ENCODE peak calls at places on chromosome 15, in eight cellular contexts. One of them, this sample, is unnamed.

GRCh38 chr15:61501815-61502214 is 272.7 kb upstream of the RORA start:
- DNase-seq in body of pancreas: no peak
- DNase-seq in kidney: no peak
- DNase-seq in CD8-positive, alpha-beta memory T cell: no peak
- DNase-seq in PC-9: no peak
- DNase-seq in lower lobe of right lung: no peak
- DNase-seq in IMR-90: no peak
- DNase-seq in tibial artery: no peak
- DNase-seq in this sample: no peak

GRCh38 chr15:91710072-91710471 is 143.4 kb upstream of the SLCO3A1 start:
- DNase-seq in tibial artery: no peak
- DNase-seq in IMR-90: no peak
- DNase-seq in lower lobe of right lung: no peak
- DNase-seq in CD8-positive, alpha-beta memory T cell: no peak
- DNase-seq in body of pancreas: no peak
- DNase-seq in PC-9: peak
- DNase-seq in kidney: no peak
- DNase-seq in this sample: no peak

GRCh38 chr15:40906947-40907802 is 12.9 kb downstream of the VPS18 start:
- DNase-seq in lower lobe of right lung: peak
- DNase-seq in PC-9: no peak
- DNase-seq in kidney: peak
- DNase-seq in CD8-positive, alpha-beta memory T cell: peak
- DNase-seq in body of pancreas: peak
- DNase-seq in tibial artery: no peak
- DNase-seq in IMR-90: peak
- DNase-seq in this sample: no peak

GRCh38 chr15:38623744-38624143 is 59.1 kb upstream of the RASGRP1 start:
- DNase-seq in kidney: no peak
- DNase-seq in lower lobe of right lung: no peak
- DNase-seq in tibial artery: no peak
- DNase-seq in CD8-positive, alpha-beta memory T cell: no peak
- DNase-seq in body of pancreas: no peak
- DNase-seq in PC-9: no peak
- DNase-seq in IMR-90: no peak
- DNase-seq in this sample: no peak

GRCh38 chr15:48360841-48361240 is 29.6 kb downstream of the DUT start:
- DNase-seq in CD8-positive, alpha-beta memory T cell: no peak
- DNase-seq in lower lobe of right lung: no peak
- DNase-seq in body of pancreas: no peak
- DNase-seq in IMR-90: peak
- DNase-seq in PC-9: no peak
- DNase-seq in kidney: no peak
- DNase-seq in tibial artery: no peak
- DNase-seq in this sample: no peak

GRCh38 chr15:28191832-28192231 is 92.7 kb upstream of the OCA2 start:
- DNase-seq in kidney: peak
- DNase-seq in lower lobe of right lung: peak
- DNase-seq in body of pancreas: peak
- DNase-seq in PC-9: no peak
- DNase-seq in IMR-90: peak
- DNase-seq in CD8-positive, alpha-beta memory T cell: no peak
- DNase-seq in tibial artery: no peak
- DNase-seq in this sample: no peak

GRCh38 chr15:94083467-94083991 is 147.8 kb upstream of the MCTP2 start:
- DNase-seq in lower lobe of right lung: no peak
- DNase-seq in CD8-positive, alpha-beta memory T cell: no peak
- DNase-seq in kidney: peak
- DNase-seq in body of pancreas: no peak
- DNase-seq in PC-9: no peak
- DNase-seq in IMR-90: peak
- DNase-seq in tibial artery: no peak
- DNase-seq in this sample: no peak

GRCh38 chr15:98120561-98120960 is 160.1 kb downstream of the ARRDC4 start:
- DNase-seq in IMR-90: no peak
- DNase-seq in PC-9: no peak
- DNase-seq in lower lobe of right lung: no peak
- DNase-seq in kidney: no peak
- DNase-seq in tibial artery: no peak
- DNase-seq in CD8-positive, alpha-beta memory T cell: no peak
- DNase-seq in body of pancreas: no peak
- DNase-seq in this sample: peak

GRCh38 chr15:100807028-100807427 is 72.6 kb upstream of the ALDH1A3 start:
- DNase-seq in body of pancreas: no peak
- DNase-seq in CD8-positive, alpha-beta memory T cell: no peak
- DNase-seq in IMR-90: no peak
- DNase-seq in PC-9: no peak
- DNase-seq in kidney: no peak
- DNase-seq in lower lobe of right lung: no peak
- DNase-seq in tibial artery: no peak
- DNase-seq in this sample: no peak

GRCh38 chr15:58758141-58758540 is 8.6 kb upstream of the ADAM10 start:
- DNase-seq in lower lobe of right lung: no peak
- DNase-seq in tibial artery: no peak
- DNase-seq in CD8-positive, alpha-beta memory T cell: no peak
- DNase-seq in PC-9: no peak
- DNase-seq in kidney: no peak
- DNase-seq in body of pancreas: no peak
- DNase-seq in IMR-90: peak
- DNase-seq in this sample: no peak

GRCh38 chr15:39787479-39787878 is 4.8 kb upstream of the FSIP1 start:
- DNase-seq in kidney: no peak
- DNase-seq in PC-9: no peak
- DNase-seq in CD8-positive, alpha-beta memory T cell: no peak
- DNase-seq in tibial artery: no peak
- DNase-seq in body of pancreas: no peak
- DNase-seq in IMR-90: no peak
- DNase-seq in lower lobe of right lung: no peak
- DNase-seq in this sample: no peak

GRCh38 chr15:69627548-69628158 is 175.0 kb downstream of the RPLP1 start:
- DNase-seq in kidney: no peak
- DNase-seq in lower lobe of right lung: no peak
- DNase-seq in body of pancreas: no peak
- DNase-seq in tibial artery: no peak
- DNase-seq in PC-9: no peak
- DNase-seq in CD8-positive, alpha-beta memory T cell: no peak
- DNase-seq in IMR-90: no peak
- DNase-seq in this sample: no peak

GRCh38 chr15:100918034-100918689 is 995 bp upstream of the LRRK1 start:
- DNase-seq in lower lobe of right lung: peak
- DNase-seq in IMR-90: peak
- DNase-seq in CD8-positive, alpha-beta memory T cell: peak
- DNase-seq in kidney: peak
- DNase-seq in tibial artery: peak
- DNase-seq in body of pancreas: peak
- DNase-seq in PC-9: peak
- DNase-seq in this sample: peak

GRCh38 chr15:50884583-50884982 is 23.9 kb upstream of the AP4E1 start:
- DNase-seq in PC-9: peak
- DNase-seq in tibial artery: no peak
- DNase-seq in body of pancreas: no peak
- DNase-seq in kidney: no peak
- DNase-seq in lower lobe of right lung: no peak
- DNase-seq in CD8-positive, alpha-beta memory T cell: no peak
- DNase-seq in IMR-90: peak
- DNase-seq in this sample: no peak

GRCh38 chr15:50886611-50887350 is 21.7 kb upstream of the AP4E1 start:
- DNase-seq in body of pancreas: no peak
- DNase-seq in kidney: no peak
- DNase-seq in CD8-positive, alpha-beta memory T cell: no peak
- DNase-seq in tibial artery: no peak
- DNase-seq in PC-9: no peak
- DNase-seq in IMR-90: no peak
- DNase-seq in lower lobe of right lung: no peak
- DNase-seq in this sample: no peak

GRCh38 chr15:50888054-50888453 is 20.4 kb upstream of the AP4E1 start:
- DNase-seq in tibial artery: no peak
- DNase-seq in PC-9: no peak
- DNase-seq in body of pancreas: no peak
- DNase-seq in IMR-90: peak
- DNase-seq in lower lobe of right lung: no peak
- DNase-seq in CD8-positive, alpha-beta memory T cell: no peak
- DNase-seq in kidney: no peak
- DNase-seq in this sample: no peak

GRCh38 chr15:50883903-50884302 is 24.6 kb upstream of the AP4E1 start:
- DNase-seq in tibial artery: no peak
- DNase-seq in body of pancreas: no peak
- DNase-seq in PC-9: no peak
- DNase-seq in lower lobe of right lung: no peak
- DNase-seq in CD8-positive, alpha-beta memory T cell: no peak
- DNase-seq in IMR-90: peak
- DNase-seq in kidney: no peak
- DNase-seq in this sample: no peak

GRCh38 chr15:50886139-50886467 is 22.4 kb upstream of the AP4E1 start:
- DNase-seq in body of pancreas: no peak
- DNase-seq in kidney: no peak
- DNase-seq in IMR-90: no peak
- DNase-seq in PC-9: no peak
- DNase-seq in CD8-positive, alpha-beta memory T cell: no peak
- DNase-seq in lower lobe of right lung: no peak
- DNase-seq in tibial artery: no peak
- DNase-seq in this sample: no peak
- H3K27ac ChIP-seq in body of pancreas: no peak
- H3K27ac ChIP-seq in kidney: no peak
- H3K27ac ChIP-seq in IMR-90: peak
- H3K27ac ChIP-seq in PC-9: no peak
- H3K27ac ChIP-seq in CD8-positive, alpha-beta memory T cell: no peak
- H3K27ac ChIP-seq in lower lobe of right lung: no peak
- H3K27ac ChIP-seq in tibial artery: peak
- H3K27ac ChIP-seq in this sample: peak

GRCh38 chr15:90054618-90055097 is 47.6 kb downstream of the IDH2 start:
- DNase-seq in tibial artery: no peak
- DNase-seq in IMR-90: no peak
- DNase-seq in body of pancreas: no peak
- DNase-seq in PC-9: peak
- DNase-seq in CD8-positive, alpha-beta memory T cell: no peak
- DNase-seq in lower lobe of right lung: no peak
- DNase-seq in kidney: no peak
- DNase-seq in this sample: no peak
- H3K27ac ChIP-seq in tibial artery: no peak
- H3K27ac ChIP-seq in IMR-90: no peak
- H3K27ac ChIP-seq in body of pancreas: peak
- H3K27ac ChIP-seq in PC-9: no peak
- H3K27ac ChIP-seq in CD8-positive, alpha-beta memory T cell: no peak
- H3K27ac ChIP-seq in lower lobe of right lung: peak
- H3K27ac ChIP-seq in kidney: peak
- H3K27ac ChIP-seq in this sample: peak

GRCh38 chr15:82851981-82852511 is 42.6 kb downstream of the WHAMM start:
- DNase-seq in lower lobe of right lung: no peak
- DNase-seq in tibial artery: no peak
- DNase-seq in IMR-90: peak
- DNase-seq in CD8-positive, alpha-beta memory T cell: no peak
- DNase-seq in PC-9: no peak
- DNase-seq in kidney: peak
- DNase-seq in body of pancreas: no peak
- DNase-seq in this sample: no peak

GRCh38 chr15:82851331-82851850 is 42.0 kb downstream of the WHAMM start:
- DNase-seq in body of pancreas: no peak
- DNase-seq in lower lobe of right lung: no peak
- DNase-seq in IMR-90: no peak
- DNase-seq in CD8-positive, alpha-beta memory T cell: no peak
- DNase-seq in kidney: no peak
- DNase-seq in PC-9: no peak
- DNase-seq in tibial artery: no peak
- DNase-seq in this sample: no peak

GRCh38 chr15:82850242-82850591 is 40.8 kb downstream of the WHAMM start:
- DNase-seq in lower lobe of right lung: no peak
- DNase-seq in PC-9: no peak
- DNase-seq in CD8-positive, alpha-beta memory T cell: no peak
- DNase-seq in IMR-90: peak
- DNase-seq in tibial artery: no peak
- DNase-seq in kidney: no peak
- DNase-seq in body of pancreas: peak
- DNase-seq in this sample: no peak

GRCh38 chr15:82849556-82850241 is 40.3 kb downstream of the WHAMM start:
- DNase-seq in PC-9: peak
- DNase-seq in kidney: peak
- DNase-seq in lower lobe of right lung: peak
- DNase-seq in tibial artery: no peak
- DNase-seq in IMR-90: peak
- DNase-seq in body of pancreas: peak
- DNase-seq in CD8-positive, alpha-beta memory T cell: no peak
- DNase-seq in this sample: peak

DNA sequence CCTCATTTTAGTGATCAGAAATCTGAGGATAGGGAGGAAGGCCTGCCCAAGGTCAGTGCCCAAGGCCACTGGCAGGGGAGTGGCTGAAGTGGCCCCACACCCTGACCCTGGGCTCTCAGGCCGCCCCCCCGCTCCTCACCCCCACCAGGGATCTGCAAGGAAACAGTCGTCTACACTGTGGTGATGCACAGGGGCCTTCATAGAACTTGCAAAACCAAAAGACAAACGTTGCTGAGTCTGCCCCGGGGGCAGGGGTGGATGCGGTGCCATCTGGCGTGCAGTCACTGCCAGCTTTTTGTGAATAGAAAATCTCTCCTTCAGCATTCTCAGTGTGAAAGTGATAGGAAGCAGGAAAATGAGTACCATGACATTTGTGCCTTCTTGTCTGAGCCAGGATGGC is 41.3 kb downstream of the WHAMM start:
- DNase-seq in kidney: no peak
- DNase-seq in IMR-90: no peak
- DNase-seq in body of pancreas: no peak
- DNase-seq in PC-9: no peak
- DNase-seq in lower lobe of right lung: no peak
- DNase-seq in tibial artery: no peak
- DNase-seq in CD8-positive, alpha-beta memory T cell: no peak
- DNase-seq in this sample: no peak
- H3K27ac ChIP-seq in kidney: no peak
- H3K27ac ChIP-seq in IMR-90: no peak
- H3K27ac ChIP-seq in body of pancreas: peak
- H3K27ac ChIP-seq in PC-9: no peak
- H3K27ac ChIP-seq in lower lobe of right lung: no peak
- H3K27ac ChIP-seq in tibial artery: no peak
- H3K27ac ChIP-seq in CD8-positive, alpha-beta memory T cell: no peak
- H3K27ac ChIP-seq in this sample: no peak

GRCh38 chr15:81161851-81162250 is 27.8 kb downstream of the CFAP161 start:
- DNase-seq in IMR-90: no peak
- DNase-seq in PC-9: no peak
- DNase-seq in tibial artery: no peak
- DNase-seq in body of pancreas: no peak
- DNase-seq in lower lobe of right lung: no peak
- DNase-seq in kidney: no peak
- DNase-seq in CD8-positive, alpha-beta memory T cell: no peak
- DNase-seq in this sample: no peak

GRCh38 chr15:81160312-81161214 is 26.5 kb downstream of the CFAP161 start:
- DNase-seq in lower lobe of right lung: no peak
- DNase-seq in body of pancreas: peak
- DNase-seq in tibial artery: peak
- DNase-seq in IMR-90: peak
- DNase-seq in CD8-positive, alpha-beta memory T cell: no peak
- DNase-seq in PC-9: no peak
- DNase-seq in kidney: no peak
- DNase-seq in this sample: peak

GRCh38 chr15:81163961-81164800 is 30.1 kb downstream of the CFAP161 start:
- DNase-seq in tibial artery: no peak
- DNase-seq in CD8-positive, alpha-beta memory T cell: no peak
- DNase-seq in IMR-90: peak
- DNase-seq in lower lobe of right lung: no peak
- DNase-seq in PC-9: no peak
- DNase-seq in kidney: no peak
- DNase-seq in body of pancreas: no peak
- DNase-seq in this sample: peak

GRCh38 chr15:81157939-81158223 is 23.8 kb downstream of the CFAP161 start:
- DNase-seq in CD8-positive, alpha-beta memory T cell: no peak
- DNase-seq in IMR-90: no peak
- DNase-seq in PC-9: no peak
- DNase-seq in tibial artery: no peak
- DNase-seq in kidney: no peak
- DNase-seq in body of pancreas: no peak
- DNase-seq in lower lobe of right lung: no peak
- DNase-seq in this sample: no peak

GRCh38 chr15:81161215-81161673 is 27.2 kb downstream of the CFAP161 start:
- DNase-seq in CD8-positive, alpha-beta memory T cell: no peak
- DNase-seq in tibial artery: no peak
- DNase-seq in kidney: no peak
- DNase-seq in lower lobe of right lung: no peak
- DNase-seq in PC-9: no peak
- DNase-seq in body of pancreas: no peak
- DNase-seq in IMR-90: no peak
- DNase-seq in this sample: no peak
- H3K27ac ChIP-seq in CD8-positive, alpha-beta memory T cell: no peak
- H3K27ac ChIP-seq in tibial artery: peak
- H3K27ac ChIP-seq in kidney: no peak
- H3K27ac ChIP-seq in lower lobe of right lung: peak
- H3K27ac ChIP-seq in PC-9: no peak
- H3K27ac ChIP-seq in body of pancreas: no peak
- H3K27ac ChIP-seq in IMR-90: peak
- H3K27ac ChIP-seq in this sample: no peak

This sample was measured in epithelial cell of prostate.